ENCODE peak calls at places on chromosomes 6 and 20, in eight cellular contexts. U is RPMI7951; J is RCC 7860; X is activated T-helper 1 cell treated with anti-CD3 and anti-CD28 coated beads, Interleukin-2, amount 50 U/mL, for 16 hours; Y is mesendoderm; B is body of pancreas; P is HT-29; W is NCI-H345. G is an unnamed sample.
A peak's percentile ranks its signal among the peaks of the same experiment; 100 is the strongest.

GRCh38 chr6:106520711-106521367 is 108.5 kb downstream of the RTN4IP1 start:
- DNase-seq in X (peak; percentile 44), B (peak; percentile 65), Y (no peak), W (no peak), U (peak; percentile 80), J (peak; percentile 26), P (no peak), G (no peak)

GRCh38 chr6:44012078-44012493 is 115.2 kb downstream of the MRPL14 start:
- DNase-seq in Y (no peak), X (no peak), W (no peak), B (peak; percentile 27), P (no peak), J (peak; percentile 92), U (peak; percentile 98), G (peak; percentile 66)

GRCh38 chr6:129623008-129623732 is 86.8 kb downstream of the ARHGAP18 start:
- DNase-seq in W (no peak), Y (no peak), P (no peak), B (no peak), X (no peak), U (no peak), J (no peak), G (no peak)

GRCh38 chr20:4369798-4370124 is 351.9 kb upstream of the PRND start:
- DNase-seq in W (no peak), J (no peak), Y (no peak), U (peak; percentile 86), X (no peak), B (peak; percentile 5), P (no peak), G (no peak)

GRCh38 chr6:158625881-158626305 is 18.6 kb downstream of the DYNLT1 start:
- DNase-seq in P (no peak), X (no peak), U (no peak), W (no peak), B (no peak), Y (no peak), J (no peak), G (no peak)

GRCh38 chr6:156777866-156778614 is 862 bp downstream of the ARID1B start:
- DNase-seq in X (peak; percentile 36), Y (peak; percentile 59), B (peak; percentile 47), P (peak; percentile 47), U (peak; percentile 60), W (peak; percentile 61), J (peak; percentile 30), G (peak; percentile 89)

GRCh38 chr20:31542201-31542842 is 28.1 kb downstream of the HM13 start:
- DNase-seq in B (no peak), X (no peak), P (no peak), U (peak; percentile 99), J (peak; percentile 96), Y (no peak), W (no peak), G (no peak)

GRCh38 chr6:138404666-138405337 is 779 bp downstream of the HEBP2 start:
- DNase-seq in W (no peak), P (peak; percentile 42), U (peak; percentile 11), J (no peak), B (peak; percentile 10), Y (no peak), X (peak; percentile 10), G (peak; percentile 82)

GRCh38 chr20:10915815-10916214 is 242.0 kb upstream of the JAG1 start:
- DNase-seq in U (no peak), Y (no peak), W (no peak), P (no peak), B (no peak), X (no peak), J (no peak), G (no peak)

GRCh38 chr6:139584599-139584998 is 210.2 kb upstream of the CITED2 start:
- DNase-seq in W (no peak), P (no peak), U (no peak), Y (no peak), X (no peak), B (no peak), J (no peak), G (no peak)

GRCh38 chr6:81166770-81167169 is 585.7 kb downstream of the TENT5A start:
- DNase-seq in W (no peak), Y (no peak), J (no peak), U (peak; percentile 1), P (no peak), B (no peak), X (no peak), G (no peak)

GRCh38 chr6:154460306-154461071 is 50.0 kb downstream of the CNKSR3 start:
- DNase-seq in B (peak; percentile 34), Y (no peak), J (peak; percentile 39), U (peak; percentile 75), X (no peak), W (peak; percentile 23), P (no peak), G (no peak)

GRCh38 chr6:105985816-105986632 is 100.1 kb upstream of the PRDM1 start:
- DNase-seq in P (no peak), J (no peak), Y (peak; percentile 55), U (peak; percentile 54), B (no peak), X (no peak), W (no peak), G (peak; percentile 80)

GRCh38 chr20:5608448-5609161 is 141.6 kb upstream of the SHLD1 start:
- DNase-seq in U (peak; percentile 38), X (no peak), W (peak; percentile 59), Y (no peak), P (no peak), J (no peak), B (no peak), G (no peak)

GRCh38 chr20:36084897-36085617 is 69.5 kb upstream of the EPB41L1 start:
- DNase-seq in W (no peak), Y (no peak), U (peak; percentile 72), B (no peak), P (peak; percentile 88), X (no peak), J (peak; percentile 85), G (no peak)

GRCh38 chr6:43913388-43914271 is 143.6 kb downstream of the VEGFA start:
- DNase-seq in Y (no peak), J (no peak), W (no peak), B (peak; percentile 87), X (no peak), U (no peak), P (no peak), G (no peak)

GRCh38 chr20:35788796-35789195 is 17.0 kb downstream of the PHF20 start:
- DNase-seq in B (no peak), P (no peak), W (peak; percentile 10), X (no peak), J (no peak), Y (peak; percentile 63), U (no peak), G (no peak)

GRCh38 chr6:55058682-55059081 is 115.6 kb upstream of the HCRTR2 start:
- DNase-seq in Y (peak; percentile 42), X (no peak), U (no peak), J (no peak), P (no peak), W (no peak), B (no peak), G (no peak)

GRCh38 chr20:34262488-34263288 is 21.5 kb downstream of the ASIP start:
- DNase-seq in W (no peak), P (no peak), U (peak; percentile 53), X (no peak), J (no peak), B (peak; percentile 31), Y (peak; percentile 31), G (no peak)

GRCh38 chr20:22001886-22002285 is 296.4 kb downstream of the PAX1 start:
- DNase-seq in P (no peak), X (no peak), J (no peak), Y (no peak), U (no peak), W (no peak), B (no peak), G (no peak)

G was measured in posterior vena cava.